ENCODE peak calls at places on chromosomes 5 and 9, in four cellular contexts. One of them, this sample, is unnamed.

GRCh38 chr9:129497064-129497836 is 123.7 kb downstream of the C9orf50 start:
- DNase-seq in GM23338: peak
- DNase-seq in MM.1S: no peak
- DNase-seq in IMR-90: no peak
- DNase-seq in this sample: no peak

GRCh38 chr9:121915304-121915625 is 177.8 kb downstream of the TTLL11 start:
- DNase-seq in MM.1S: no peak
- DNase-seq in IMR-90: no peak
- DNase-seq in GM23338: no peak
- DNase-seq in this sample: no peak

GRCh38 chr9:130892503-130893249 is 3.9 kb downstream of the QRFP start:
- DNase-seq in IMR-90: no peak
- DNase-seq in MM.1S: no peak
- DNase-seq in GM23338: no peak
- DNase-seq in this sample: no peak

GRCh38 chr9:88477300-88477751 is 57.7 kb upstream of the NXNL2 start:
- DNase-seq in IMR-90: peak
- DNase-seq in GM23338: no peak
- DNase-seq in MM.1S: no peak
- DNase-seq in this sample: no peak

GRCh38 chr5:169956756-169957155 is 23.5 kb downstream of the INSYN2B start:
- DNase-seq in GM23338: no peak
- DNase-seq in IMR-90: peak
- DNase-seq in MM.1S: no peak
- DNase-seq in this sample: no peak

GRCh38 chr5:50947892-50948683 is 281.7 kb downstream of the PARP8 start:
- DNase-seq in MM.1S: peak
- DNase-seq in IMR-90: no peak
- DNase-seq in GM23338: no peak
- DNase-seq in this sample: no peak

GRCh38 chr5:96260009-96260408 is 173.0 kb downstream of the PCSK1 start:
- DNase-seq in GM23338: no peak
- DNase-seq in IMR-90: no peak
- DNase-seq in MM.1S: no peak
- DNase-seq in this sample: no peak

GRCh38 chr5:27191786-27192505 is 153.6 kb upstream of the CDH9 start:
- DNase-seq in IMR-90: peak
- DNase-seq in MM.1S: no peak
- DNase-seq in GM23338: no peak
- DNase-seq in this sample: no peak

GRCh38 chr9:14768561-14769234 is 46.2 kb upstream of the CER1 start:
- DNase-seq in GM23338: peak
- DNase-seq in IMR-90: peak
- DNase-seq in MM.1S: peak
- DNase-seq in this sample: peak

GRCh38 chr5:149732500-149733128 is 2.5 kb downstream of the PPARGC1B start:
- DNase-seq in MM.1S: peak
- DNase-seq in GM23338: peak
- DNase-seq in IMR-90: no peak
- DNase-seq in this sample: no peak

GRCh38 chr5:176337913-176338312 is 23.7 kb downstream of the KIAA1191 start:
- DNase-seq in GM23338: no peak
- DNase-seq in MM.1S: no peak
- DNase-seq in IMR-90: no peak
- DNase-seq in this sample: no peak

GRCh38 chr5:92991681-92992472 is 589.1 kb downstream of the NR2F1-AS1 start:
- DNase-seq in IMR-90: peak
- DNase-seq in GM23338: no peak
- DNase-seq in MM.1S: no peak
- DNase-seq in this sample: no peak

DNA sequence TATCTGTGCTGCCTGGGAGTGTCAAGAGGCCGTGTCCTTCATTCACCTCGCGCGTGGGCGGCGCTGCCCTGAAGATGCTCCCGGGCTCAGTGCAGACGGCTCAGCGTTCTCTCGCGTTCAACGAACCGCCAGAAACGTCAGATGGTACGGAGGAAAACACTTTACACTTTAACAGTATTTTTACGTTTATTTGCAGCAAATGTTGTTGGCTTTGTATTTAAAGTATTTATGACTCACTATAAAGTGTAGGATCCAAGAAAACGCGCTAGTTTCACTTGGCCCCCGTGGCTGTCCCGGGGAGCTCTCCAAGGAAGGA is 544 bp upstream of the ERCC6L2 start:
- DNase-seq in MM.1S: peak
- DNase-seq in GM23338: peak
- DNase-seq in IMR-90: no peak
- DNase-seq in this sample: peak
- H2AFZ ChIP-seq in MM.1S: no peak
- H2AFZ ChIP-seq in GM23338: peak
- H2AFZ ChIP-seq in IMR-90: peak
- H2AFZ ChIP-seq in this sample: peak

DNA sequence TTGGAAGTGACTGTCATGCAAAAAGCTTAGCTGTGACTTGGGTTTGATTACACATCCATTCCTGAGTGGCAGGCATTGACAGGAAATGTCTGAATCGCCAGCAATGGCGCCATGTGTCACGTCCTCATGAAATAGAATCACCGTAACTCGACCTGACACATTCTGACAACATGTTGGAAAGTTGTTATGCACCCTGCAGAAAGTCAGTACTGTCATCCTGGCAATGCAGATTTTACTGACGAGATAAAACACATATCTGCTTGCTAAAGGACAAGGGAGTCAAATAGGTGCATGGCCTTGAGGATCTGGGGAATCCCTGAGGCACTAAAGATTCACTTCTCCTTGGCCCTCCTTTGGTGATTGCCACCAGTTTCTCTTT is 344.2 kb downstream of the SPATA31D1 start:
- DNase-seq in IMR-90: peak
- DNase-seq in MM.1S: no peak
- DNase-seq in GM23338: no peak
- DNase-seq in this sample: no peak
- H3K4me2 ChIP-seq in IMR-90: no peak
- H3K4me2 ChIP-seq in MM.1S: no peak
- H3K4me2 ChIP-seq in GM23338: no peak
- H3K4me2 ChIP-seq in this sample: no peak

GRCh38 chr5:175216991-175217390 is 227.0 kb downstream of the DRD1 start:
- DNase-seq in IMR-90: peak
- DNase-seq in MM.1S: no peak
- DNase-seq in GM23338: no peak
- DNase-seq in this sample: no peak
- H2AFZ ChIP-seq in IMR-90: no peak
- H2AFZ ChIP-seq in MM.1S: no peak
- H2AFZ ChIP-seq in GM23338: no peak
- H2AFZ ChIP-seq in this sample: no peak

GRCh38 chr5:122759310-122759709 is 15.6 kb upstream of the SNX2 start:
- DNase-seq in MM.1S: no peak
- DNase-seq in GM23338: no peak
- DNase-seq in IMR-90: no peak
- DNase-seq in this sample: no peak
- H3K4me2 ChIP-seq in MM.1S: no peak
- H3K4me2 ChIP-seq in GM23338: no peak
- H3K4me2 ChIP-seq in IMR-90: no peak
- H3K4me2 ChIP-seq in this sample: no peak

GRCh38 chr5:141411575-141411974 is 1.2 kb upstream of the PCDHGA10 start:
- DNase-seq in IMR-90: no peak
- DNase-seq in GM23338: no peak
- DNase-seq in MM.1S: no peak
- DNase-seq in this sample: no peak

GRCh38 chr5:141413540-141414069 is 818 bp downstream of the PCDHGA10 start:
- DNase-seq in IMR-90: no peak
- DNase-seq in GM23338: no peak
- DNase-seq in MM.1S: no peak
- DNase-seq in this sample: no peak

GRCh38 chr5:141409598-141410306 is 1.9 kb downstream of the PCDHGB6 start:
- DNase-seq in MM.1S: no peak
- DNase-seq in GM23338: no peak
- DNase-seq in IMR-90: no peak
- DNase-seq in this sample: no peak

GRCh38 chr5:141412853-141413539 is at the start of gene PCDHGA10:
- DNase-seq in GM23338: peak
- DNase-seq in IMR-90: peak
- DNase-seq in MM.1S: peak
- DNase-seq in this sample: peak
- H2AFZ ChIP-seq in GM23338: peak
- H2AFZ ChIP-seq in IMR-90: peak
- H2AFZ ChIP-seq in MM.1S: peak
- H2AFZ ChIP-seq in this sample: peak

GRCh38 chr9:75167281-75167680 is 79.0 kb downstream of the OSTF1 start:
- DNase-seq in IMR-90: no peak
- DNase-seq in MM.1S: no peak
- DNase-seq in GM23338: no peak
- DNase-seq in this sample: no peak
- H3K4me2 ChIP-seq in IMR-90: no peak
- H3K4me2 ChIP-seq in MM.1S: peak
- H3K4me2 ChIP-seq in GM23338: no peak
- H3K4me2 ChIP-seq in this sample: no peak

GRCh38 chr9:21542780-21543179 is 60.7 kb upstream of the IFNE start:
- DNase-seq in GM23338: no peak
- DNase-seq in IMR-90: no peak
- DNase-seq in MM.1S: no peak
- DNase-seq in this sample: no peak
- H2AFZ ChIP-seq in GM23338: no peak
- H2AFZ ChIP-seq in IMR-90: no peak
- H2AFZ ChIP-seq in MM.1S: no peak
- H2AFZ ChIP-seq in this sample: peak

GRCh38 chr5:146675700-146676099 is 159.7 kb upstream of the GPR151 start:
- DNase-seq in GM23338: no peak
- DNase-seq in MM.1S: no peak
- DNase-seq in IMR-90: no peak
- DNase-seq in this sample: no peak
- H3K4me2 ChIP-seq in GM23338: no peak
- H3K4me2 ChIP-seq in MM.1S: no peak
- H3K4me2 ChIP-seq in IMR-90: no peak
- H3K4me2 ChIP-seq in this sample: no peak

GRCh38 chr9:72932669-72933068 is 20.2 kb downstream of the ALDH1A1 start:
- DNase-seq in GM23338: no peak
- DNase-seq in MM.1S: no peak
- DNase-seq in IMR-90: no peak
- DNase-seq in this sample: no peak

GRCh38 chr9:72931437-72931836 is 21.4 kb downstream of the ALDH1A1 start:
- DNase-seq in IMR-90: no peak
- DNase-seq in GM23338: no peak
- DNase-seq in MM.1S: no peak
- DNase-seq in this sample: no peak

GRCh38 chr9:72929542-72929941 is 23.3 kb downstream of the ALDH1A1 start:
- DNase-seq in GM23338: no peak
- DNase-seq in MM.1S: no peak
- DNase-seq in IMR-90: no peak
- DNase-seq in this sample: no peak

GRCh38 chr9:72931897-72932296 is 21.0 kb downstream of the ALDH1A1 start:
- DNase-seq in IMR-90: no peak
- DNase-seq in GM23338: no peak
- DNase-seq in MM.1S: no peak
- DNase-seq in this sample: no peak

GRCh38 chr9:72930828-72931227 is 22.0 kb downstream of the ALDH1A1 start:
- DNase-seq in IMR-90: no peak
- DNase-seq in MM.1S: no peak
- DNase-seq in GM23338: peak
- DNase-seq in this sample: no peak
- H2AFZ ChIP-seq in IMR-90: no peak
- H2AFZ ChIP-seq in MM.1S: no peak
- H2AFZ ChIP-seq in GM23338: no peak
- H2AFZ ChIP-seq in this sample: no peak

DNA sequence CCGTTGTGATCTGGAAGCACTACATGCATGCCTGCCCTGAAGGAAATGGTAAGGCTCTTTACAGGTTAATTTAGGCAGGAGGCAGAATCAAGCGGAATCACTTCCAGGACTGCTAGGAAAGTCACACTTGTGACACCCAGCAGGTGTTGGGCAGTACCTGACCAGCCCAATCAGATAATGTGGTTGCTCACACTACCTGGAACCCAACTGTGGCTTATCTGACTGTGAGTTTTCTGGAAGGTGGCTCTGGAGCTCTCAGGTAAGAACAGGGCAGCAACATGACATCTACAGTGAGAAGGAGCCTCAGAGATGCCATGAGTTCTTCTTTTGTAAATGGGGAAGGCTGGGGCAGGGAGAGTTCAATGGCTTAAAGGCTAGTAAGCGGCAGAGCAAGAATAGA is 146.4 kb downstream of the ARSB start:
- DNase-seq in GM23338: no peak
- DNase-seq in IMR-90: no peak
- DNase-seq in MM.1S: no peak
- DNase-seq in this sample: no peak
- H3K4me2 ChIP-seq in GM23338: no peak
- H3K4me2 ChIP-seq in IMR-90: no peak
- H3K4me2 ChIP-seq in MM.1S: no peak
- H3K4me2 ChIP-seq in this sample: no peak

This sample was measured in neuronal stem cell.